ENCODE peak calls at places on chromosome 15, in four cellular contexts. K, L, Q and U are unnamed samples. For H3K4me1, the result is how much of the 10 kb centered on the place peaks cover.

GRCh38 chr15:96409231-96410138 is 79.0 kb downstream of the NR2F2 start:
- DNase-seq in K (no peak), L (no peak), Q (no peak), U (no peak)

GRCh38 chr15:40832903-40833302 is 4.4 kb upstream of the PPP1R14D start:
- DNase-seq in K (no peak), L (no peak), Q (no peak), U (no peak)

GRCh38 chr15:74958320-74958907 is 1.8 kb upstream of the RPP25 start:
- DNase-seq in K (no peak), L (peak), Q (no peak), U (no peak)

GRCh38 chr15:101608182-101608581 is 44.0 kb downstream of the TM2D3 start:
- DNase-seq in K (no peak), L (no peak), Q (no peak), U (no peak)

GRCh38 chr15:70752142-70752754 is 11.1 kb downstream of the UACA start:
- DNase-seq in K (peak), L (no peak), Q (peak), U (no peak)

GRCh38 chr15:51379390-51379789 is 37.9 kb downstream of the GLDN start:
- DNase-seq in K (no peak), L (no peak), Q (no peak), U (no peak)

GRCh38 chr15:31308185-31308639 is 18.4 kb upstream of the KLF13 start:
- DNase-seq in K (peak), L (no peak), Q (no peak), U (no peak)

GRCh38 chr15:65918936-65919335 is 49.6 kb downstream of the RAB11A start:
- DNase-seq in K (no peak), L (no peak), Q (no peak), U (no peak)

GRCh38 chr15:82047493-82048446 is 2.0 kb upstream of the MEX3B start:
- DNase-seq in K (no peak), L (no peak), Q (no peak), U (no peak)

GRCh38 chr15:85758655-85758978 is 36.1 kb downstream of the KLHL25 start:
- DNase-seq in K (no peak), L (peak), Q (no peak), U (no peak)

GRCh38 chr15:88776646-88777045 is 26.6 kb upstream of the ACAN start:
- DNase-seq in K (no peak), L (no peak), Q (no peak), U (no peak)

GRCh38 chr15:72237286-72238224 is 6.6 kb upstream of the PKM start:
- DNase-seq in K (peak), L (peak), Q (peak), U (no peak)
- H3K4me3 ChIP-seq in K (peak), L (no peak), Q (no peak), U (no peak)

GRCh38 chr15:41933771-41934170 is 38.6 kb downstream of the EHD4 start:
- DNase-seq in K (no peak), L (no peak), Q (no peak), U (no peak)
- H3K4me1 ChIP-seq in K (under half), L (under half), Q (half or more), U (half or more)

DNA sequence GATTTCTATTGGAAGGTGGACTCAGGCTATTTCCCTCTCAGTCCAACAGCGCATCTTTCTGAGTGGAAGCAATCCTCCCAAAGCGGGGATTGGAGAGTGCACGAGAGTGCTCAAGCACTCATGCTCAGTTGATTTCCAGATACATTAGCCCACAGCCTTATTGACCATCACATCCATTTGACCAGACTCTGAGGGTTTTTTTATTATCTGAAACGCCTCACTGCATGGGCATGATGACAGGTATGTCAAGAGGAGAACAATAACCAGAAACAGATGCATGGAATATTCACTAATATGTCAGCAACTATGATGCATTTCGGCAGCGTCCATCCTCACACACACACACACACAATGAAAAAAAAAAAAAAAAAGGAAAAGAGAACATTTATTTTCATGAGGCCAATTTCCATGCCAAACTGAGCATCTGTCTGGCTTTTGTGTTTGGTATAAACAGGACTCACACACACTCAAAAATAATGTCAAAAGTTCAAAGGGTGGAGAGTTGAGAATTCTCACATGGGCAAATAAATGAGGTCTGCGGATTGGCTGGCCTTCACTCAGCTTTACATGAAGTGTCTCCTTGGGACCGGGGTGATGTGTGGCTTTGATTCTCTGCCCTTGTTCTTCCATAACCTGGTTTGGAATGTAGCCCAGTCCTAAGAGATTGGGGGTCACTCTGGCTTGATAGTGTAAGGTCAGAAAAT is 371.6 kb downstream of the MCTP2 start:
- DNase-seq in K (no peak), L (no peak), Q (no peak), U (no peak)
- H3K4me3 ChIP-seq in K (no peak), L (no peak), Q (no peak), U (no peak)

DNA sequence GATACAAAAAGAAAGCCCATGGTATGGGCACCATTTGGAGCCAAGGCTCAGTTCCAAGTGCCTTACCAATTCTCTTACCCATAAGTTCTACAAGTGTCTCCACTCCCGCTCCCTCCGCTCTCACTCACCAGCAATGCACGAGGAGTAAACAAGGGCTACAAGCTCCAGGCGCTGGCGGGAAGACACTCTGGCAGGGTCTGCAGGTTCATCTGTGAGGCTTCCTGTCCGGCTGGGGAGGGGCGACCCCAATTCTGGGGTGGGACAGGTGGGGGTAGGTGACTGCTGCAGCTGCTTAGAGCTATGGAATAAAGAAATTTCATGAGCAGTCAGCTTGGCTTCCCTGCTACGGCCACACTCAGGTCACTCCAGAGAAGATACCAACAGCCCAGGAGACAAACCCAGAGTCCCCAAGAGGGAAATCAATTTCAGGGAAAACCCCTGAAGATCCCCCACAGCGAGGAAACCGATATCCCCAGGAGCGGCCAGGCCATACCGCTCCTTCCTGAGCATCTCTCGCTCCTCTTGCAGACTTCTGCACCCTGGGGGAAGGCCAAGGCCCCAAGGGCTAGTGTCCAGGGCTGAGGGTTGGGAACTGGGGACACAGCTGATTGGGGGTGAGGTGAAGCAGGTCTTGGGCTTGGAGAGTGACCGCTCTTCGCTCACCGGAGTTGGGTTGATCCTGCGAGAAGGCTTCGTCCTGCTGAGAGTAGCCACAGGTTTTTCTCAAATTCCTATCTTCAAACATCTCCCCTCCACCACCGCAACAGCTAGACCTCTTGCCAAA is 1.4 kb downstream of the CDAN1 start:
- DNase-seq in K (no peak), L (peak), Q (no peak), U (no peak)
- H3K4me1 ChIP-seq in K (under half), L (under half), Q (under half), U (under half)

GRCh38 chr15:57662091-57662744 is 44.3 kb upstream of the POLR2M start:
- DNase-seq in K (no peak), L (no peak), Q (no peak), U (no peak)
- H3K4me3 ChIP-seq in K (no peak), L (no peak), Q (no peak), U (no peak)

GRCh38 chr15:73928241-73928579 is 1.9 kb downstream of the LOXL1 start:
- DNase-seq in K (no peak), L (no peak), Q (no peak), U (no peak)

GRCh38 chr15:73927003-73927475 is 777 bp downstream of the LOXL1 start:
- DNase-seq in K (no peak), L (peak), Q (peak), U (no peak)

GRCh38 chr15:73928971-73929627 is 2.8 kb downstream of the LOXL1 start:
- DNase-seq in K (no peak), L (no peak), Q (no peak), U (no peak)

GRCh38 chr15:73926191-73927002 is at the start of gene LOXL1:
- DNase-seq in K (no peak), L (peak), Q (no peak), U (no peak)

DNA sequence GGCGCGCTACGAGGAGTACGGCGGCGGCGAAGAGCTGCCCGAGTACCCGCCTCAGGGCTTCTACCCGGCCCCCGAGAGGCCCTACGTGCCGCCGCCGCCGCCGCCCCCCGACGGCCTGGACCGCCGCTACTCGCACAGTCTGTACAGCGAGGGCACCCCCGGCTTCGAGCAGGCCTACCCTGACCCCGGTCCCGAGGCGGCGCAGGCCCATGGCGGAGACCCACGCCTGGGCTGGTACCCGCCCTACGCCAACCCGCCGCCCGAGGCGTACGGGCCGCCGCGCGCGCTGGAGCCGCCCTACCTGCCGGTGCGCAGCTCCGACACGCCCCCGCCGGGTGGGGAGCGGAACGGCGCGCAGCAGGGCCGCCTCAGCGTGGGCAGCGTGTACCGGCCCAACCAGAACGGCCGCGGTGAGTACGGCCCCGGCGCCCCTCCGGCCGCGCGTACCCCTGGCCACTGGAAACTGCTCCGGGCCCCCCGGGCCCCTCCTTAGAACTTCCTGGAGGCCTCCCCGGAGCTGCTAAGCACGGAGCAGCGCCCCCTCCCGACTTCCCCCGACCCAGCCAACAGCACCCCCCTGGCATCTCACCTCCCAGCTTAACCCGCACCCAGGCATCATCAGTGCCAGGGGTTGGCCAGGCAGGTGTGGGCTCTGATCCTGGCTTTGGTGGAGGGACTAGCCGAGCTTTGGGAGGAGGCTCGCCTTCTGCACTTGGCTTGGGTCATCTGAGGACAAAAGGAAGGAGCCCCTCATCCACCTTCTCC is 1.4 kb downstream of the LOXL1 start:
- DNase-seq in K (no peak), L (no peak), Q (peak), U (peak)
- H3K4me1 ChIP-seq in K (under half), L (half or more), Q (half or more), U (half or more)

DNA sequence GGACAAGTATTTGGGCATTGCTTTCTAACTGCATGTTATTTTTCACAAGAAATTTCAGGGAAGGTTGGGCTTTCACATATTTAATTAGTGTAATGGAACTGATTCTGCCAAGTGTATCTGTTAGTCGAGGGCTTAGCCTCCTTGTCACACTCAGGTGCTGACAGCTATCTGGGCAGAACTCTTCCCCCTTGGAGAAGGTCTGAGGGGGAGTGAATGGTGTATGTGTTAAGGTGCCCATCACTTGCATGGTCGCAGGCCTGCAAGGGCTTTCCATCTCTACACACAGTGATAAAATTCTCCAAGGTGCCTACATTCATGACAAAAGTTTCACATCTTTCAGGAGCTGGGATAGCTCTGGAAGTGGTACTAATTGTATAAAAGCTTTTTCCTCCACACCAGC is 97.6 kb upstream of the ICE2 start:
- DNase-seq in K (no peak), L (no peak), Q (no peak), U (no peak)
- H3K4me3 ChIP-seq in K (no peak), L (no peak), Q (no peak), U (peak)

GRCh38 chr15:97708252-97708651 is 252.3 kb upstream of the ARRDC4 start:
- DNase-seq in K (no peak), L (no peak), Q (no peak), U (no peak)
- H3K4me1 ChIP-seq in K (under half), L (under half), Q (under half), U (under half)

GRCh38 chr15:87080547-87080946 is 1000.9 kb downstream of the AGBL1 start:
- DNase-seq in K (no peak), L (no peak), Q (no peak), U (no peak)

DNA sequence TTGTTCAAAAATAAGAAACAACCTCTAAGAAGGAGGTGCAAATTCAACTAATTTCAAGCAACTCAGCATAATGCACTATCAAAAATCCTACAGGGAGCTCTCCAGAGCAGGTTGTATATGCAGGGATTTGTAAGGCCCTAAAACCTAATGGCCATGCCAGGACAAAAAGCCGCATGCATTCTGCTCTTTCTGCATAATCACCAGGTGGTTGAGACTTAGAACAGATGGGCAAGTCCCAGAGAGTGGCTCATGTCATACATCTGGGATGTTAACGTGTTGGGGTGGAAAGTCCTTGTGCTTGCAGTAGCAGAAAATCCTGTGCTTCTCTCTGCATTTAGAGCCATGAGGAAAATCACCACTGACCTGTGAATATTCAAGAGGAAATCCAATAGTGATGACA is 1002.9 kb downstream of the AGBL1 start:
- DNase-seq in K (no peak), L (no peak), Q (no peak), U (no peak)
- H3K4me3 ChIP-seq in K (no peak), L (no peak), Q (no peak), U (no peak)